ENCODE peak calls at places on chromosomes 4 and X, in ten cellular contexts. One of them, this sample, is unnamed.

GRCh38 chr4:159434496-159435241 is 331.8 kb downstream of the RAPGEF2 start:
- DNase-seq in GM06990: no peak
- DNase-seq in nucleus accumbens: no peak
- DNase-seq in H9: no peak
- DNase-seq in left lung: no peak
- DNase-seq in A172: no peak
- DNase-seq in GDM1: no peak
- DNase-seq in suprapubic skin: no peak
- DNase-seq in dermis blood vessel endothelial cell: no peak
- DNase-seq in CD4-positive, alpha-beta T cell: no peak
- DNase-seq in this sample: no peak

GRCh38 chr4:42750831-42751230 is 93.9 kb upstream of the ATP8A1 start:
- DNase-seq in GM06990: no peak
- DNase-seq in nucleus accumbens: no peak
- DNase-seq in H9: no peak
- DNase-seq in left lung: no peak
- DNase-seq in A172: no peak
- DNase-seq in GDM1: no peak
- DNase-seq in suprapubic skin: no peak
- DNase-seq in dermis blood vessel endothelial cell: no peak
- DNase-seq in CD4-positive, alpha-beta T cell: no peak
- DNase-seq in this sample: no peak

GRCh38 chr4:18394656-18395055 is 373.1 kb upstream of the LCORL start:
- DNase-seq in GM06990: no peak
- DNase-seq in nucleus accumbens: no peak
- DNase-seq in H9: no peak
- DNase-seq in left lung: no peak
- DNase-seq in A172: no peak
- DNase-seq in GDM1: no peak
- DNase-seq in suprapubic skin: no peak
- DNase-seq in dermis blood vessel endothelial cell: no peak
- DNase-seq in CD4-positive, alpha-beta T cell: no peak
- DNase-seq in this sample: no peak

GRCh38 chr4:145804134-145804533 is 124.2 kb downstream of the C4orf51 start:
- DNase-seq in GM06990: no peak
- DNase-seq in nucleus accumbens: no peak
- DNase-seq in H9: no peak
- DNase-seq in left lung: no peak
- DNase-seq in A172: peak; percentile 44
- DNase-seq in GDM1: no peak
- DNase-seq in suprapubic skin: no peak
- DNase-seq in dermis blood vessel endothelial cell: peak; percentile 80
- DNase-seq in CD4-positive, alpha-beta T cell: no peak
- DNase-seq in this sample: no peak

GRCh38 chr4:103998752-103999151 is 279.0 kb upstream of the TACR3 start:
- DNase-seq in GM06990: no peak
- DNase-seq in nucleus accumbens: no peak
- DNase-seq in H9: no peak
- DNase-seq in left lung: no peak
- DNase-seq in A172: no peak
- DNase-seq in GDM1: no peak
- DNase-seq in suprapubic skin: no peak
- DNase-seq in dermis blood vessel endothelial cell: no peak
- DNase-seq in CD4-positive, alpha-beta T cell: no peak
- DNase-seq in this sample: no peak

GRCh38 chr4:154973636-154974035 is 192.6 kb downstream of the RBM46 start:
- DNase-seq in GM06990: no peak
- DNase-seq in nucleus accumbens: no peak
- DNase-seq in H9: no peak
- DNase-seq in left lung: no peak
- DNase-seq in A172: no peak
- DNase-seq in GDM1: no peak
- DNase-seq in suprapubic skin: no peak
- DNase-seq in dermis blood vessel endothelial cell: no peak
- DNase-seq in CD4-positive, alpha-beta T cell: no peak
- DNase-seq in this sample: no peak

GRCh38 chrX:50157545-50158125 is 43.2 kb downstream of the AKAP4 start:
- DNase-seq in GM06990: no peak
- DNase-seq in nucleus accumbens: no peak
- DNase-seq in H9: no peak
- DNase-seq in left lung: no peak
- DNase-seq in A172: peak; percentile 8
- DNase-seq in GDM1: no peak
- DNase-seq in suprapubic skin: no peak
- DNase-seq in dermis blood vessel endothelial cell: peak; percentile 3
- DNase-seq in CD4-positive, alpha-beta T cell: no peak
- DNase-seq in this sample: no peak

GRCh38 chr4:2798399-2799301 is 5.8 kb downstream of the SH3BP2 start:
- DNase-seq in GM06990: peak; percentile 70
- DNase-seq in nucleus accumbens: peak; percentile 44
- DNase-seq in H9: no peak
- DNase-seq in left lung: peak; percentile 92
- DNase-seq in A172: peak; percentile 87
- DNase-seq in GDM1: peak; percentile 74
- DNase-seq in suprapubic skin: peak; percentile 89
- DNase-seq in dermis blood vessel endothelial cell: peak; percentile 88
- DNase-seq in CD4-positive, alpha-beta T cell: peak; percentile 46
- DNase-seq in this sample: peak; percentile 37

GRCh38 chr4:25767877-25768475 is 94.8 kb downstream of the SEL1L3 start:
- DNase-seq in GM06990: peak; percentile 25
- DNase-seq in nucleus accumbens: peak; percentile 60
- DNase-seq in H9: peak; percentile 60
- DNase-seq in left lung: no peak
- DNase-seq in A172: peak; percentile 50
- DNase-seq in GDM1: peak; percentile 20
- DNase-seq in suprapubic skin: no peak
- DNase-seq in dermis blood vessel endothelial cell: peak; percentile 87
- DNase-seq in CD4-positive, alpha-beta T cell: no peak
- DNase-seq in this sample: peak; percentile 70

GRCh38 chrX:154430916-154431315 is 2.4 kb downstream of the ATP6AP1 start:
- DNase-seq in GM06990: no peak
- DNase-seq in nucleus accumbens: no peak
- DNase-seq in H9: no peak
- DNase-seq in left lung: no peak
- DNase-seq in A172: no peak
- DNase-seq in GDM1: no peak
- DNase-seq in suprapubic skin: peak; percentile 61
- DNase-seq in dermis blood vessel endothelial cell: no peak
- DNase-seq in CD4-positive, alpha-beta T cell: no peak
- DNase-seq in this sample: no peak

GRCh38 chrX:17511556-17511955 is 136.6 kb downstream of the NHS start:
- DNase-seq in GM06990: no peak
- DNase-seq in nucleus accumbens: no peak
- DNase-seq in H9: no peak
- DNase-seq in left lung: no peak
- DNase-seq in A172: peak; percentile 8
- DNase-seq in GDM1: no peak
- DNase-seq in suprapubic skin: no peak
- DNase-seq in dermis blood vessel endothelial cell: no peak
- DNase-seq in CD4-positive, alpha-beta T cell: no peak
- DNase-seq in this sample: no peak

GRCh38 chr4:102599455-102599854 is 98.3 kb downstream of the NFKB1 start:
- DNase-seq in GM06990: no peak
- DNase-seq in nucleus accumbens: no peak
- DNase-seq in H9: no peak
- DNase-seq in left lung: no peak
- DNase-seq in A172: no peak
- DNase-seq in GDM1: no peak
- DNase-seq in suprapubic skin: no peak
- DNase-seq in dermis blood vessel endothelial cell: no peak
- DNase-seq in CD4-positive, alpha-beta T cell: no peak
- DNase-seq in this sample: no peak

GRCh38 chr4:73447701-73448100 is 11.7 kb downstream of the AFP start:
- DNase-seq in GM06990: no peak
- DNase-seq in nucleus accumbens: no peak
- DNase-seq in H9: no peak
- DNase-seq in left lung: no peak
- DNase-seq in A172: no peak
- DNase-seq in GDM1: no peak
- DNase-seq in suprapubic skin: no peak
- DNase-seq in dermis blood vessel endothelial cell: no peak
- DNase-seq in CD4-positive, alpha-beta T cell: no peak
- DNase-seq in this sample: no peak

GRCh38 chrX:9576059-9576458 is 111.2 kb downstream of the TBL1X start:
- DNase-seq in GM06990: no peak
- DNase-seq in nucleus accumbens: no peak
- DNase-seq in H9: no peak
- DNase-seq in left lung: no peak
- DNase-seq in A172: no peak
- DNase-seq in GDM1: no peak
- DNase-seq in suprapubic skin: no peak
- DNase-seq in dermis blood vessel endothelial cell: no peak
- DNase-seq in CD4-positive, alpha-beta T cell: no peak
- DNase-seq in this sample: no peak

GRCh38 chr4:141524116-141524515 is 112.3 kb upstream of the IL15 start:
- DNase-seq in GM06990: no peak
- DNase-seq in nucleus accumbens: no peak
- DNase-seq in H9: no peak
- DNase-seq in left lung: no peak
- DNase-seq in A172: no peak
- DNase-seq in GDM1: no peak
- DNase-seq in suprapubic skin: no peak
- DNase-seq in dermis blood vessel endothelial cell: no peak
- DNase-seq in CD4-positive, alpha-beta T cell: no peak
- DNase-seq in this sample: no peak

GRCh38 chr4:149785686-149786431 is 29.8 kb downstream of the IQCM start:
- DNase-seq in GM06990: no peak
- DNase-seq in nucleus accumbens: no peak
- DNase-seq in H9: peak; percentile 50
- DNase-seq in left lung: no peak
- DNase-seq in A172: peak; percentile 25
- DNase-seq in GDM1: no peak
- DNase-seq in suprapubic skin: no peak
- DNase-seq in dermis blood vessel endothelial cell: no peak
- DNase-seq in CD4-positive, alpha-beta T cell: no peak
- DNase-seq in this sample: no peak

GRCh38 chr4:82770607-82771006 is 28.0 kb downstream of the SCD5 start:
- DNase-seq in GM06990: no peak
- DNase-seq in nucleus accumbens: peak; percentile 86
- DNase-seq in H9: no peak
- DNase-seq in left lung: no peak
- DNase-seq in A172: no peak
- DNase-seq in GDM1: no peak
- DNase-seq in suprapubic skin: no peak
- DNase-seq in dermis blood vessel endothelial cell: no peak
- DNase-seq in CD4-positive, alpha-beta T cell: no peak
- DNase-seq in this sample: peak; percentile 69

GRCh38 chr4:47862297-47862696 is 24.4 kb upstream of the CORIN start:
- DNase-seq in GM06990: no peak
- DNase-seq in nucleus accumbens: no peak
- DNase-seq in H9: no peak
- DNase-seq in left lung: no peak
- DNase-seq in A172: no peak
- DNase-seq in GDM1: no peak
- DNase-seq in suprapubic skin: no peak
- DNase-seq in dermis blood vessel endothelial cell: no peak
- DNase-seq in CD4-positive, alpha-beta T cell: no peak
- DNase-seq in this sample: no peak

GRCh38 chr4:2389691-2390090 is 28.8 kb downstream of the ZFYVE28 start:
- DNase-seq in GM06990: no peak
- DNase-seq in nucleus accumbens: no peak
- DNase-seq in H9: no peak
- DNase-seq in left lung: no peak
- DNase-seq in A172: no peak
- DNase-seq in GDM1: no peak
- DNase-seq in suprapubic skin: no peak
- DNase-seq in dermis blood vessel endothelial cell: no peak
- DNase-seq in CD4-positive, alpha-beta T cell: no peak
- DNase-seq in this sample: no peak

GRCh38 chrX:28847423-28847822 is 260.2 kb downstream of the IL1RAPL1 start:
- DNase-seq in GM06990: no peak
- DNase-seq in nucleus accumbens: peak; percentile 76
- DNase-seq in H9: peak; percentile 52
- DNase-seq in left lung: no peak
- DNase-seq in A172: peak; percentile 66
- DNase-seq in GDM1: no peak
- DNase-seq in suprapubic skin: no peak
- DNase-seq in dermis blood vessel endothelial cell: no peak
- DNase-seq in CD4-positive, alpha-beta T cell: no peak
- DNase-seq in this sample: peak; percentile 52

GRCh38 chr4:6928067-6928466 is 18.4 kb downstream of the TBC1D14 start:
- DNase-seq in GM06990: no peak
- DNase-seq in nucleus accumbens: no peak
- DNase-seq in H9: no peak
- DNase-seq in left lung: no peak
- DNase-seq in A172: no peak
- DNase-seq in GDM1: no peak
- DNase-seq in suprapubic skin: no peak
- DNase-seq in dermis blood vessel endothelial cell: no peak
- DNase-seq in CD4-positive, alpha-beta T cell: no peak
- DNase-seq in this sample: no peak

GRCh38 chrX:17052210-17052609 is 105.8 kb downstream of the REPS2 start:
- DNase-seq in GM06990: no peak
- DNase-seq in nucleus accumbens: no peak
- DNase-seq in H9: no peak
- DNase-seq in left lung: no peak
- DNase-seq in A172: no peak
- DNase-seq in GDM1: no peak
- DNase-seq in suprapubic skin: no peak
- DNase-seq in dermis blood vessel endothelial cell: no peak
- DNase-seq in CD4-positive, alpha-beta T cell: no peak
- DNase-seq in this sample: no peak

GRCh38 chr4:113541933-113542332 is 219.6 kb downstream of the CAMK2D start:
- DNase-seq in GM06990: no peak
- DNase-seq in nucleus accumbens: no peak
- DNase-seq in H9: no peak
- DNase-seq in left lung: no peak
- DNase-seq in A172: no peak
- DNase-seq in GDM1: no peak
- DNase-seq in suprapubic skin: no peak
- DNase-seq in dermis blood vessel endothelial cell: no peak
- DNase-seq in CD4-positive, alpha-beta T cell: no peak
- DNase-seq in this sample: no peak

GRCh38 chrX:10108288-10108687 is 48.5 kb upstream of the CLCN4 start:
- DNase-seq in GM06990: no peak
- DNase-seq in nucleus accumbens: no peak
- DNase-seq in H9: no peak
- DNase-seq in left lung: no peak
- DNase-seq in A172: no peak
- DNase-seq in GDM1: no peak
- DNase-seq in suprapubic skin: no peak
- DNase-seq in dermis blood vessel endothelial cell: no peak
- DNase-seq in CD4-positive, alpha-beta T cell: no peak
- DNase-seq in this sample: no peak

GRCh38 chr4:97866821-97867556 is 276.3 kb downstream of the STPG2 start:
- DNase-seq in GM06990: no peak
- DNase-seq in nucleus accumbens: no peak
- DNase-seq in H9: no peak
- DNase-seq in left lung: no peak
- DNase-seq in A172: no peak
- DNase-seq in GDM1: no peak
- DNase-seq in suprapubic skin: no peak
- DNase-seq in dermis blood vessel endothelial cell: no peak
- DNase-seq in CD4-positive, alpha-beta T cell: no peak
- DNase-seq in this sample: no peak

GRCh38 chr4:123649644-123650356 is 253.2 kb downstream of the SPRY1 start:
- DNase-seq in GM06990: no peak
- DNase-seq in nucleus accumbens: no peak
- DNase-seq in H9: peak; percentile 46
- DNase-seq in left lung: no peak
- DNase-seq in A172: no peak
- DNase-seq in GDM1: no peak
- DNase-seq in suprapubic skin: peak; percentile 71
- DNase-seq in dermis blood vessel endothelial cell: peak; percentile 13
- DNase-seq in CD4-positive, alpha-beta T cell: no peak
- DNase-seq in this sample: no peak

GRCh38 chrX:129576539-129576938 is 36.5 kb downstream of the OCRL start:
- DNase-seq in GM06990: no peak
- DNase-seq in nucleus accumbens: no peak
- DNase-seq in H9: no peak
- DNase-seq in left lung: no peak
- DNase-seq in A172: no peak
- DNase-seq in GDM1: no peak
- DNase-seq in suprapubic skin: no peak
- DNase-seq in dermis blood vessel endothelial cell: no peak
- DNase-seq in CD4-positive, alpha-beta T cell: no peak
- DNase-seq in this sample: no peak

GRCh38 chr4:1241466-1241935 is 7.4 kb downstream of the CTBP1 start:
- DNase-seq in GM06990: no peak
- DNase-seq in nucleus accumbens: no peak
- DNase-seq in H9: no peak
- DNase-seq in left lung: peak; percentile 67
- DNase-seq in A172: no peak
- DNase-seq in GDM1: no peak
- DNase-seq in suprapubic skin: peak; percentile 57
- DNase-seq in dermis blood vessel endothelial cell: no peak
- DNase-seq in CD4-positive, alpha-beta T cell: peak; percentile 27
- DNase-seq in this sample: peak; percentile 6